ENCODE peak calls at places on chromosome 15, in four cellular contexts. H is K562, V is GM12878, T is GM12892. C is an unnamed sample.

GRCh38 chr15:58547628-58548307 is 116.0 kb downstream of the LIPC start:
- DNase-seq in V (no peak), H (no peak), T (no peak), C (no peak)

GRCh38 chr15:75517233-75517632 is 61.9 kb downstream of the PTPN9 start:
- DNase-seq in V (no peak), T (no peak), H (no peak), C (no peak)

GRCh38 chr15:50774450-50774849 is 8.9 kb upstream of the SPPL2A start:
- DNase-seq in V (no peak), T (no peak), H (no peak), C (no peak)

GRCh38 chr15:35737521-35737920 is 191.6 kb upstream of the DPH6 start:
- DNase-seq in H (no peak), T (no peak), V (no peak), C (no peak)

GRCh38 chr15:56918907-56919707 is 663 bp downstream of the TCF12 start:
- DNase-seq in V (no peak), H (peak), T (peak), C (peak)

GRCh38 chr15:80584561-80584964 is 110.5 kb upstream of the ABHD17C start:
- DNase-seq in V (no peak), H (no peak), T (no peak), C (no peak)

GRCh38 chr15:95446854-95447253 is 883.6 kb upstream of the NR2F2 start:
- DNase-seq in H (no peak), V (peak), T (no peak), C (no peak)

GRCh38 chr15:68427366-68427765 is 4.6 kb downstream of the ITGA11 start:
- DNase-seq in T (no peak), V (no peak), H (no peak), C (no peak)

GRCh38 chr15:98713585-98714001 is 65.3 kb downstream of the IGF1R start:
- DNase-seq in V (peak), T (no peak), H (no peak), C (peak)

GRCh38 chr15:70055601-70056051 is 42.1 kb downstream of the TLE3 start:
- DNase-seq in H (peak), V (no peak), T (no peak), C (no peak)
- TF ChIP-seq POLR2A in H (no peak), V (no peak), T (no peak), C (no peak)

DNA sequence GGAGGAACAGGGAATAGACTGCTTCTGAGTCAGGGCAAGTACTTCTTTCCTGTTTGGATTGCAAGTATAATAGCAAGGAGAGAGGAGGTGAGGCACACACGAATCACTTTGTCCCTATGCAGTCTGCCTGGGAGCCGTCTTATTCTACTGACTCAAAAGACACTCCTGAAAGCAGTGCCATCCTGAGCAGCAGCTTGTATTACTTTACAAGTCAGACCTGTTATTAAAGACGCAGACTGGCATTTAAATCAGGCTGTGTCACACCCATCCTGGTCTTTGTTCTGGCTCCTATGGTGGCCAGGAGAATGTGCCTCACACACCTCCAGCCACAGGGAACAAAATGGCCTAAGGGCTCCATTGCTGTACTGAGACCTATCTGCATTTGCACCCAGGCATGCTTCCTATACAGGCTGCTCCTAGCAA is 17.9 kb upstream of the SQOR start:
- DNase-seq in H (no peak), V (no peak), T (no peak), C (no peak)
- TF ChIP-seq TAF1 in H (no peak), V (no peak), T (no peak), C (no peak)

DNA sequence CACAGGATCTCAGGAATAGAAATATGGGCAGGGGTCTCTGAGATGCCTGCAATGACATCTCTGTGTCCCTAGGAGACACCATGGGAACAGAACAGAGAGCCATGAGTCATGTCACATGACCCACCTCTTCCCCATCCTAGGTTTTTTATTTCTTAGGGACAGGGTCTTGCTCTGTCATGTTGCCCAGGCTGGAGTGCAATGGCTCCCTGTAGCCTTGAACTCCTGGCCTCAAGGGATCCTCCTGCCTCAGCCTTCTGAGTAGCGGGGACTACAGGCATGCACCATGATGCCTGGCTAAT is 6.4 kb downstream of the ALPK3 start:
- DNase-seq in H (no peak), T (no peak), V (no peak), C (no peak)
- TF ChIP-seq POLR2A in H (no peak), T (no peak), V (no peak), C (no peak)

DNA sequence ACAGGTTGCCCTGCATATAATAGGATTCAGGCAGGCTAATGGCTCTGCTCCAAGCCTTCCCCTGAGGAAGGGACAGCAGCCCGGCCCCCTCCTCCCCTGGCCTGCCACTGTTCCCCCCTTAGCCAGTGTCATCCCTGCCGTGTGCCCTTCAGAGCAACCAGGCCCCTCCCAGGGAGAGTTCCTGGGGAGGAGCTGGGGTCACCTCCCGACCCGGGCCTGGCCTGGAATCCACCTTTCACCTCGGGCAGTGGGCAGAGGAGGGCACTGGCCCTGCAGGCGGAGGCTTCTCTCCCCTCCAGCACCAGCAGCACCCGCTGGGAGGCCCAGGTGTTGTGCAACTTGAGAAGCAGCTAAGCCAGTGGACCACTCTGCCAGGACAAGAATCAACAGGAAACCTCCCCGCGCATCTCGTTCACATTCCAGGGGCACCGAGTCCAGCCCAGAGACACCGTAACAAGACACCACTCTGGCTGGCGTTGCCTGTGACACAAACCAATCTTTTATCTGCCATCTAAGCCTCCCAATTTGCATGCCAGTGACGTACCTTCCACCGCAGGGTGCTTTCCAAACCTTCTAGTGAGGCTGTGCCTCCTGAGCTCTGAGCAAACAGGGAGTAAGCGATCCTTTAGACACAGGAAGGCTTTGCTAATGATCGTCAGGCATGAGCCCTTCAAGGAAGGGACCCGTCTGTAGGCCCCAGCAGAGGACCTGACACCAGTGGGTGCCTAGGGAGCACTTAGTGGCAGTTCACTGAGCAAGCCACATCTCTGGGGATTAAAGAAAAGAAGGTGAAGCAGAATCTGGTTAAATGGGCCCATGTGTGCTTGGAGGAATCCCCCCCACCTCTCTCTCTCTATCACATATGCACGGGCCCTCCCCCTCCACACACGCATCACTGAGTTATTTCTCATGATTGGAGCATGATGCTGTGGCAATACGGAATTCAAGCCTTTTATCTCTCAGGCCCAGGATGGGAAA is 98.9 kb upstream of the TLE3 start:
- DNase-seq in H (no peak), T (peak), V (peak), C (peak)
- TF ChIP-seq TAF1 in H (no peak), T (no peak), V (no peak), C (no peak)

C was measured in GM12891.